ENCODE peak calls at places on chromosomes 12 and 14, in nine cellular contexts. X is neuronal stem cell; F is IMR-90; V is left lung; G is CD8-positive, alpha-beta memory T cell; D is left ventricle myocardium inferior; Z is GM23248; Y is PC-9; I is trophoblast cell. M is an unnamed sample.
A peak's percentile ranks its signal among the peaks of the same experiment; 100 is the strongest.

GRCh38 chr12:87760943-87761342 is 268.3 kb downstream of the C12orf50 start:
- DNase-seq in X (no peak), F (peak; percentile 11), V (no peak), G (no peak), D (no peak), Z (peak; percentile 10), Y (no peak), I (no peak), M (no peak)

GRCh38 chr14:22598099-22598895 is at the start of gene ABHD4:
- DNase-seq in X (peak; percentile 73), F (peak; percentile 42), V (peak; percentile 90), G (peak; percentile 59), D (peak; percentile 87), Z (peak; percentile 91), Y (peak; percentile 46), I (peak; percentile 24), M (peak; percentile 95)

GRCh38 chr14:68894123-68894522 is 85.0 kb downstream of the ACTN1 start:
- DNase-seq in X (no peak), F (peak; percentile 31), V (no peak), G (no peak), D (no peak), Z (no peak), Y (no peak), I (no peak), M (no peak)

GRCh38 chr14:48096869-48097268 is 421.5 kb upstream of the MDGA2 start:
- DNase-seq in X (no peak), F (no peak), V (no peak), G (no peak), D (no peak), Z (no peak), Y (no peak), I (no peak), M (no peak)

GRCh38 chr12:88698471-88698870 is 118.2 kb upstream of the KITLG start:
- DNase-seq in X (no peak), F (no peak), V (no peak), G (no peak), D (no peak), Z (no peak), Y (no peak), I (no peak), M (no peak)

GRCh38 chr12:87217486-87217885 is 811.7 kb downstream of the C12orf50 start:
- DNase-seq in X (no peak), F (peak; percentile 22), V (no peak), G (no peak), D (no peak), Z (peak; percentile 0), Y (no peak), I (no peak), M (no peak)

GRCh38 chr12:100499416-100499815 is 25.8 kb downstream of the NR1H4 start:
- DNase-seq in X (no peak), F (no peak), V (no peak), G (no peak), D (no peak), Z (no peak), Y (no peak), I (peak; percentile 6), M (no peak)

GRCh38 chr12:57744194-57744776 is 554 bp upstream of the TSPAN31 start:
- DNase-seq in X (no peak), F (peak; percentile 85), V (peak; percentile 73), G (peak; percentile 51), D (peak; percentile 72), Z (peak; percentile 83), Y (peak; percentile 65), I (peak; percentile 53), M (no peak)

GRCh38 chr12:14275886-14276285 is 89.6 kb upstream of the ATF7IP start:
- DNase-seq in X (no peak), F (no peak), V (no peak), G (no peak), D (no peak), Z (no peak), Y (no peak), I (no peak), M (no peak)

GRCh38 chr12:12979731-12980259 is 20.3 kb downstream of the HEBP1 start:
- DNase-seq in X (peak; percentile 59), F (peak; percentile 98), V (no peak), G (no peak), D (no peak), Z (peak; percentile 99), Y (peak; percentile 69), I (peak; percentile 78), M (no peak)

GRCh38 chr12:12007001-12007712 is 63.6 kb upstream of the BCL2L14 start:
- DNase-seq in X (no peak), F (peak; percentile 25), V (no peak), G (no peak), D (no peak), Z (peak; percentile 58), Y (no peak), I (no peak), M (no peak)

GRCh38 chr14:102016420-102017090 is 52.2 kb downstream of the DYNC1H1 start:
- DNase-seq in X (no peak), F (no peak), V (no peak), G (no peak), D (no peak), Z (no peak), Y (no peak), I (no peak), M (no peak)
- H3K36me3 ChIP-seq in X (peaks cover 81% of the 10 kb centered on the region), F (peaks cover 87% of the 10 kb centered on the region), V (peaks cover 11% of the 10 kb centered on the region), G (peaks cover 84% of the 10 kb centered on the region), D (peaks cover 100% of the 10 kb centered on the region), Z (peaks cover 88% of the 10 kb centered on the region), Y (peaks cover 86% of the 10 kb centered on the region), I (peaks cover 89% of the 10 kb centered on the region), M (peaks cover 76% of the 10 kb centered on the region)

DNA sequence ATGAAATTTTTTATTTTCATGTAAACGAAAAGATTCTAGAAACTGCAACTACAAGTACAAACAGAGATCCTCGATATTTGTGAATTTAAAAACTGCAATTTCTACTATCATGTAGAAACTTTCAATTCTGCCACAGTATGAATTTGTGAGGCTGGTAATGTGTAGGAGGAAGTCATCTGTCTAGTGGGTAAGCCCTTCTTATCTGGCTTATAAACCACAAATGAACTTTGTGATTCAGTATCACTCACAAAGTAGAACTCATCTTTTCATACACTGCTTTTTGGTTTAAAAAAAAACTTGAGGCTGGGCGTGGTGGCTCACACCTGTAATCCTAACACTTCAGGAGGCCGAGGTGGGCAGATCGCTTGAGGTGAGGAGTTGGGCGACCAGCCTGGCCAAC is 20.7 kb downstream of the GTF2A1 start:
- DNase-seq in X (no peak), F (no peak), V (no peak), G (no peak), D (no peak), Z (no peak), Y (no peak), I (no peak), M (no peak)
- H3K36me3 ChIP-seq in X (peaks cover 12% of the 10 kb centered on the region), F (peaks cover 26% of the 10 kb centered on the region), V (no peaks in the 10 kb centered on the region), G (peaks cover 26% of the 10 kb centered on the region), D (peaks cover 76% of the 10 kb centered on the region), Z (peaks cover 71% of the 10 kb centered on the region), Y (peaks cover 17% of the 10 kb centered on the region), I (peaks cover 16% of the 10 kb centered on the region), M (peaks cover 20% of the 10 kb centered on the region)

DNA sequence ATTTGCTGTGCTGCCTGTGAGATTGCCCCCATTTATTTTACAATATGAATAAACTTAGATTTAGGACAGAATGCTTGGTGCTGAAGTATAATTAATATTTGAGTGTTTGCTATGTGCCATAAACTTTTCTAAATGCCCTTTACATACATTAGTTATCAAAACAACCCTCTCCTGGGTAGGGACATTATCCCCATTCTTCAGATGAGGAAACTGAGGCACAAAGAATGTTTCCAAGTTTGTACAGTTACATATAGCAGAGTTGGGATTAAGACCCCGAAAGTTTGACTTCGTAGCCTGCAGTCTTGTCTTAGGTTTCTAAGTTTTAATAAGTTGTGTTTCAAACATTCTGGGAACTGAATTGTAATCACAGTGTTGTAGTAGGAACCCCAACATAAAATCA is 18.4 kb downstream of the KLHDC2 start:
- DNase-seq in X (no peak), F (no peak), V (no peak), G (no peak), D (no peak), Z (no peak), Y (no peak), I (no peak), M (no peak)
- H3K36me3 ChIP-seq in X (peaks cover 19% of the 10 kb centered on the region), F (peaks cover 47% of the 10 kb centered on the region), V (no peaks in the 10 kb centered on the region), G (peaks cover 49% of the 10 kb centered on the region), D (peaks cover 94% of the 10 kb centered on the region), Z (peaks cover 82% of the 10 kb centered on the region), Y (peaks cover 29% of the 10 kb centered on the region), I (peaks cover 39% of the 10 kb centered on the region), M (peaks cover 34% of the 10 kb centered on the region)

GRCh38 chr12:32611986-32612385 is 67.1 kb upstream of the DNM1L start:
- DNase-seq in X (no peak), F (no peak), V (no peak), G (no peak), D (peak; percentile 27), Z (no peak), Y (no peak), I (no peak), M (no peak)

GRCh38 chr12:32615441-32615840 is 63.7 kb upstream of the DNM1L start:
- DNase-seq in X (no peak), F (no peak), V (no peak), G (no peak), D (no peak), Z (no peak), Y (no peak), I (no peak), M (peak; percentile 21)

GRCh38 chr12:32617549-32617948 is 61.6 kb upstream of the DNM1L start:
- DNase-seq in X (no peak), F (no peak), V (no peak), G (no peak), D (no peak), Z (no peak), Y (no peak), I (no peak), M (no peak)

GRCh38 chr12:32609966-32610365 is 69.1 kb upstream of the DNM1L start:
- DNase-seq in X (no peak), F (no peak), V (no peak), G (no peak), D (no peak), Z (no peak), Y (no peak), I (no peak), M (no peak)

GRCh38 chr12:32612658-32613614 is 66.2 kb upstream of the DNM1L start:
- DNase-seq in X (no peak), F (no peak), V (no peak), G (no peak), D (no peak), Z (no peak), Y (no peak), I (no peak), M (no peak)
- H3K36me3 ChIP-seq in X (peaks cover 17% of the 10 kb centered on the region), F (peaks cover 15% of the 10 kb centered on the region), V (no peaks in the 10 kb centered on the region), G (no peaks in the 10 kb centered on the region), D (peaks cover 73% of the 10 kb centered on the region), Z (no peaks in the 10 kb centered on the region), Y (peaks cover 6% of the 10 kb centered on the region), I (no peaks in the 10 kb centered on the region), M (peaks cover 12% of the 10 kb centered on the region)

GRCh38 chr12:79573820-79574219 is 116.9 kb downstream of the PAWR start:
- DNase-seq in X (no peak), F (no peak), V (no peak), G (no peak), D (no peak), Z (no peak), Y (no peak), I (no peak), M (no peak)
- H3K36me3 ChIP-seq in X (peaks cover 7% of the 10 kb centered on the region), F (peaks cover 5% of the 10 kb centered on the region), V (no peaks in the 10 kb centered on the region), G (no peaks in the 10 kb centered on the region), D (peaks cover 26% of the 10 kb centered on the region), Z (peaks cover 24% of the 10 kb centered on the region), Y (peaks cover 32% of the 10 kb centered on the region), I (peaks cover 33% of the 10 kb centered on the region), M (peaks cover 2% of the 10 kb centered on the region)